ENCODE peak calls at places on chromosome 13, in four cellular contexts. E is body of pancreas, W is amygdala, Y is cardiac muscle cell. O is an unnamed sample.

GRCh38 chr13:33281951-33282595 is 3.5 kb downstream of the STARD13 start:
- DNase-seq in E (no peak), W (no peak), Y (no peak), O (no peak)

GRCh38 chr13:91513790-91514189 is 115.4 kb downstream of the GPC5 start:
- DNase-seq in E (no peak), W (no peak), Y (no peak), O (no peak)

GRCh38 chr13:20399961-20400360 is 125.7 kb downstream of the CRYL1 start:
- DNase-seq in E (no peak), W (no peak), Y (no peak), O (no peak)

GRCh38 chr13:110873639-110874507 is 41.0 kb downstream of the ANKRD10 start:
- DNase-seq in E (no peak), W (no peak), Y (no peak), O (no peak)

GRCh38 chr13:33318037-33318436 is 32.5 kb upstream of the STARD13 start:
- DNase-seq in E (no peak), W (no peak), Y (no peak), O (no peak)

GRCh38 chr13:29934531-29935308 is 84.3 kb upstream of the UBL3 start:
- DNase-seq in E (no peak), W (no peak), Y (no peak), O (no peak)

GRCh38 chr13:110396476-110396875 is 89.4 kb downstream of the COL4A2 start:
- DNase-seq in E (no peak), W (no peak), Y (no peak), O (no peak)

GRCh38 chr13:105990256-105990958 is 545.1 kb downstream of the EFNB2 start:
- DNase-seq in E (no peak), W (no peak), Y (no peak), O (no peak)

GRCh38 chr13:98843482-98843877 is 91.0 kb upstream of the SLC15A1 start:
- DNase-seq in E (no peak), W (no peak), Y (no peak), O (no peak)

GRCh38 chr13:87999791-88000190 is 328.6 kb downstream of the SLITRK5 start:
- DNase-seq in E (no peak), W (no peak), Y (no peak), O (peak)

O was measured in D341Med.